ENCODE peak calls at places on chromosomes 2 and 18, in ten cellular contexts. P is NCI-H1694 treated with DMSO at 0.1 percent for 48 hours, O is head of caudate nucleus, T is NCI-H1417, X is esophagus muscularis mucosa, I is epithelial cell of esophagus, Y is tibial artery, B is left colon, G is left ventricle myocardium inferior, F is Daoy. S is an unnamed sample.

GRCh38 chr2:233350708-233351107 is 3.6 kb upstream of the DGKD start:
- DNase-seq in P (no peak), O (peak; percentile 87), T (peak; percentile 44), X (no peak), I (peak; percentile 95), Y (no peak), B (peak; percentile 52), G (no peak), F (peak; percentile 96), S (peak; percentile 84)

GRCh38 chr2:181954538-181954883 is 31.1 kb upstream of the PPP1R1C start:
- DNase-seq in P (no peak), O (no peak), T (no peak), X (no peak), I (no peak), Y (no peak), B (no peak), G (no peak), F (no peak), S (no peak)

GRCh38 chr2:142472382-142472781 is 341.6 kb upstream of the LRP1B start:
- DNase-seq in P (peak; percentile 48), O (no peak), T (peak; percentile 24), X (no peak), I (peak; percentile 2), Y (no peak), B (no peak), G (no peak), F (no peak), S (no peak)

GRCh38 chr2:142874293-142874814 is 3.1 kb upstream of the KYNU start:
- DNase-seq in P (no peak), O (no peak), T (no peak), X (no peak), I (peak; percentile 98), Y (peak; percentile 60), B (peak; percentile 68), G (no peak), F (peak; percentile 80), S (peak; percentile 78)

GRCh38 chr2:55133467-55134315 is 83.4 kb upstream of the RTN4 start:
- DNase-seq in P (no peak), O (peak; percentile 83), T (no peak), X (no peak), I (peak; percentile 51), Y (peak; percentile 44), B (peak; percentile 36), G (no peak), F (peak; percentile 56), S (no peak)

GRCh38 chr2:10289352-10289751 is 13.4 kb upstream of the HPCAL1 start:
- DNase-seq in P (no peak), O (no peak), T (peak; percentile 40), X (no peak), I (no peak), Y (no peak), B (no peak), G (no peak), F (no peak), S (no peak)

GRCh38 chr2:9975805-9976447 is 24.4 kb downstream of the GRHL1 start:
- DNase-seq in P (no peak), O (no peak), T (no peak), X (no peak), I (peak; percentile 97), Y (peak; percentile 48), B (no peak), G (no peak), F (peak; percentile 94), S (no peak)

GRCh38 chr18:48330016-48330991 is 78.9 kb downstream of the ZBTB7C start:
- DNase-seq in P (no peak), O (peak; percentile 65), T (no peak), X (no peak), I (peak; percentile 93), Y (no peak), B (no peak), G (no peak), F (peak; percentile 83), S (no peak)

GRCh38 chr18:22668496-22668895 is 250.8 kb upstream of the CTAGE1 start:
- DNase-seq in P (no peak), O (no peak), T (no peak), X (no peak), I (no peak), Y (no peak), B (no peak), G (no peak), F (peak; percentile 39), S (no peak)

GRCh38 chr2:85503168-85503610 is 35.8 kb upstream of the MAT2A start:
- DNase-seq in P (no peak), O (no peak), T (no peak), X (no peak), I (peak; percentile 44), Y (no peak), B (peak; percentile 68), G (no peak), F (no peak), S (peak; percentile 77)

GRCh38 chr2:209933499-209934458 is 68.7 kb upstream of the RPE start:
- DNase-seq in P (no peak), O (peak; percentile 83), T (no peak), X (no peak), I (peak; percentile 59), Y (no peak), B (no peak), G (no peak), F (peak; percentile 62), S (no peak)

GRCh38 chr2:120616261-120616660 is 119.4 kb upstream of the GLI2 start:
- DNase-seq in P (no peak), O (no peak), T (no peak), X (no peak), I (no peak), Y (no peak), B (no peak), G (no peak), F (no peak), S (no peak)

GRCh38 chr18:14999085-14999975 is 251.4 kb downstream of the ANKRD30B start:
- DNase-seq in P (no peak), O (no peak), T (no peak), X (no peak), I (no peak), Y (no peak), B (no peak), G (no peak), F (no peak), S (no peak)

GRCh38 chr2:45822272-45822630 is 170.8 kb downstream of the PRKCE start:
- DNase-seq in P (no peak), O (no peak), T (no peak), X (no peak), I (no peak), Y (no peak), B (no peak), G (no peak), F (peak; percentile 73), S (no peak)

GRCh38 chr2:151315381-151315903 is 26.0 kb upstream of the NMI start:
- DNase-seq in P (no peak), O (peak; percentile 75), T (no peak), X (no peak), I (peak; percentile 46), Y (peak; percentile 26), B (no peak), G (peak; percentile 29), F (peak; percentile 54), S (no peak)

GRCh38 chr2:230335864-230336506 is 9.0 kb downstream of the SP140L start:
- DNase-seq in P (no peak), O (no peak), T (no peak), X (no peak), I (no peak), Y (no peak), B (no peak), G (no peak), F (no peak), S (no peak)

GRCh38 chr2:74525717-74526648 is at the start of gene DQX1:
- DNase-seq in P (peak; percentile 15), O (peak; percentile 47), T (no peak), X (no peak), I (peak; percentile 99), Y (no peak), B (peak; percentile 78), G (no peak), F (no peak), S (no peak)

GRCh38 chr18:6781846-6782245 is 52.3 kb downstream of the ARHGAP28 start:
- DNase-seq in P (no peak), O (no peak), T (no peak), X (no peak), I (peak; percentile 10), Y (no peak), B (no peak), G (no peak), F (peak; percentile 50), S (no peak)

GRCh38 chr2:102514061-102514785 is 41.2 kb downstream of the SLC9A4 start:
- DNase-seq in P (no peak), O (peak; percentile 65), T (no peak), X (no peak), I (peak; percentile 92), Y (no peak), B (no peak), G (no peak), F (peak; percentile 86), S (peak; percentile 70)

GRCh38 chr18:44520981-44521672 is 159.6 kb upstream of the SETBP1 start:
- DNase-seq in P (no peak), O (no peak), T (no peak), X (no peak), I (peak; percentile 40), Y (no peak), B (no peak), G (no peak), F (no peak), S (no peak)

GRCh38 chr2:39488450-39488849 is 51.4 kb upstream of the MAP4K3 start:
- DNase-seq in P (no peak), O (no peak), T (no peak), X (no peak), I (peak; percentile 92), Y (no peak), B (no peak), G (no peak), F (peak; percentile 90), S (no peak)

GRCh38 chr2:65974067-65974723 is 460.7 kb upstream of the MEIS1 start:
- DNase-seq in P (no peak), O (no peak), T (no peak), X (no peak), I (no peak), Y (no peak), B (no peak), G (no peak), F (no peak), S (no peak)

GRCh38 chr2:211085056-211085680 is 528.8 kb downstream of the CPS1 start:
- DNase-seq in P (peak; percentile 43), O (no peak), T (peak; percentile 20), X (no peak), I (peak; percentile 59), Y (no peak), B (no peak), G (no peak), F (peak; percentile 12), S (no peak)